ENCODE peak calls at places on chromosomes 6 and 20, in nine cellular contexts. X is NT2/D1; R is ascending aorta; U is non-pigmented ciliary epithelial cell; L is NCI-H1092; K is activated T-cell treated with anti-CD3 and anti-CD28 coated beads, Interleukin-2, amount 50 U/mL, for 72 hours; V is endothelial cell; B is Peyer's patch; N is NCI-H460. Y is an unnamed sample.

GRCh38 chr20:64045346-64046011 is 4.0 kb downstream of the SOX18 start:
- DNase-seq in B (no peak), U (no peak), L (no peak), N (no peak), X (no peak), R (no peak), K (no peak), V (peak; percentile 40), Y (no peak)

GRCh38 chr6:170284126-170284773 is 6.6 kb downstream of the DLL1 start:
- DNase-seq in U (no peak), R (no peak), L (no peak), N (no peak), V (no peak), K (no peak), X (no peak), B (peak; percentile 42), Y (no peak)

GRCh38 chr6:118750143-118750542 is 98.8 kb upstream of the CEP85L start:
- DNase-seq in V (no peak), R (no peak), L (no peak), K (no peak), N (no peak), U (no peak), X (no peak), B (no peak), Y (peak; percentile 71)

GRCh38 chr6:38212579-38212978 is 393.1 kb downstream of the ZFAND3 start:
- DNase-seq in K (no peak), B (no peak), U (no peak), N (no peak), R (no peak), V (peak; percentile 44), L (peak; percentile 78), X (no peak), Y (no peak)

GRCh38 chr6:22383016-22383415 is 86.2 kb upstream of the PRL start:
- DNase-seq in K (no peak), N (no peak), L (no peak), B (no peak), X (no peak), V (no peak), U (no peak), R (no peak), Y (no peak)

GRCh38 chr6:35052694-35053565 is 88.2 kb downstream of the TCP11 start:
- DNase-seq in N (no peak), U (no peak), R (no peak), X (no peak), V (no peak), L (no peak), B (peak; percentile 43), K (no peak), Y (no peak)

GRCh38 chr6:161465403-161465802 is 191.5 kb upstream of the AGPAT4 start:
- DNase-seq in U (no peak), R (no peak), B (no peak), K (no peak), X (no peak), L (no peak), V (no peak), N (no peak), Y (no peak)

GRCh38 chr6:152634773-152635172 is 2.4 kb downstream of the SYNE1 start:
- DNase-seq in K (no peak), U (no peak), B (no peak), R (no peak), V (no peak), N (no peak), X (no peak), L (no peak), Y (no peak)

GRCh38 chr6:166027761-166028160 is 139.9 kb downstream of the TBXT start:
- DNase-seq in B (no peak), X (no peak), N (no peak), U (no peak), V (no peak), R (no peak), L (no peak), K (no peak), Y (no peak)

GRCh38 chr6:1135726-1136414 is 176.0 kb upstream of the FOXQ1 start:
- DNase-seq in V (no peak), R (no peak), K (no peak), U (no peak), L (no peak), X (no peak), B (no peak), N (no peak), Y (no peak)

GRCh38 chr6:155120034-155120433 is 124.9 kb downstream of the TIAM2 start:
- DNase-seq in X (peak; percentile 84), U (no peak), N (no peak), L (no peak), B (no peak), K (no peak), R (no peak), V (no peak), Y (no peak)

GRCh38 chr20:17417221-17417620 is 114.0 kb downstream of the BFSP1 start:
- DNase-seq in K (no peak), X (no peak), B (no peak), L (no peak), U (no peak), N (no peak), V (no peak), R (no peak), Y (no peak)

GRCh38 chr6:154513601-154514320 is 3.3 kb upstream of the CNKSR3 start:
- DNase-seq in V (no peak), K (no peak), U (no peak), B (no peak), L (no peak), X (no peak), N (no peak), R (no peak), Y (no peak)

Y was measured in stimulated activated naive CD8-positive, alpha-beta T cell treated with anti-CD3 and anti-CD28 coated beads, Interleukin-15, amount 100 ng/mL, for 72 hours.